ENCODE peak calls at places on chromosomes 3 and 15, in five cellular contexts. Y, E, W, H and I are unnamed samples.

GRCh38 chr15:66014639-66015182 is 145.4 kb downstream of the RAB11A start:
- DNase-seq in H (no peak), W (no peak), Y (no peak), E (no peak), I (no peak)

GRCh38 chr3:197810901-197811300 is 19.8 kb downstream of the LRCH3 start:
- DNase-seq in Y (no peak), E (no peak), H (no peak), W (no peak), I (no peak)

GRCh38 chr3:8554725-8555621 is 53.4 kb downstream of the LMCD1 start:
- DNase-seq in E (no peak), Y (peak; percentile 82), W (peak; percentile 36), H (peak; percentile 41), I (no peak)

GRCh38 chr3:181782306-181782924 is 70.7 kb downstream of the SOX2 start:
- DNase-seq in E (no peak), Y (peak; percentile 1), W (no peak), H (no peak), I (no peak)

GRCh38 chr15:59237119-59237853 is 30.6 kb downstream of the LDHAL6B start:
- DNase-seq in E (no peak), H (no peak), Y (no peak), W (no peak), I (peak; percentile 50)

GRCh38 chr3:129794319-129795201 is 99.0 kb downstream of the TMCC1 start:
- DNase-seq in H (peak; percentile 25), Y (no peak), E (no peak), W (peak; percentile 22), I (peak; percentile 28)

GRCh38 chr3:39497753-39498152 is 30.3 kb downstream of the MOBP start:
- DNase-seq in Y (no peak), H (no peak), E (no peak), W (no peak), I (no peak)

GRCh38 chr3:185317674-185318073 is 45.3 kb upstream of the MAP3K13 start:
- DNase-seq in H (no peak), E (no peak), Y (no peak), W (no peak), I (no peak)

GRCh38 chr3:145704020-145704419 is 457.0 kb downstream of the PLOD2 start:
- DNase-seq in H (no peak), W (no peak), Y (no peak), E (no peak), I (no peak)

GRCh38 chr3:8239718-8240698 is 261.6 kb upstream of the LMCD1 start:
- DNase-seq in Y (peak; percentile 9), H (no peak), E (no peak), W (no peak), I (peak; percentile 28)

GRCh38 chr15:69861331-69862171 is 236.2 kb downstream of the TLE3 start:
- DNase-seq in W (no peak), H (no peak), E (no peak), Y (peak; percentile 51), I (no peak)

GRCh38 chr3:11582123-11582968 is 61.4 kb downstream of the VGLL4 start:
- DNase-seq in W (peak; percentile 67), Y (peak; percentile 66), E (no peak), H (peak; percentile 77), I (no peak)

GRCh38 chr3:149783576-149783975 is 8.8 kb downstream of the ANKUB1 start:
- DNase-seq in W (no peak), Y (no peak), H (no peak), E (no peak), I (no peak)

GRCh38 chr3:175484666-175485065 is 625.5 kb downstream of the NAALADL2 start:
- DNase-seq in Y (no peak), W (no peak), E (no peak), H (no peak), I (no peak)

GRCh38 chr3:142888099-142888483 is 792 bp downstream of the PCOLCE2 start:
- DNase-seq in Y (no peak), E (no peak), W (peak; percentile 29), H (peak; percentile 45), I (no peak)

GRCh38 chr3:174862101-174862500 is 3.0 kb downstream of the NAALADL2 start:
- DNase-seq in E (no peak), W (no peak), Y (no peak), H (no peak), I (no peak)

GRCh38 chr3:170057550-170057949 is 19.8 kb downstream of the GPR160 start:
- DNase-seq in W (no peak), H (no peak), E (no peak), Y (no peak), I (no peak)

GRCh38 chr3:141114816-141115458 is 63.8 kb downstream of the SPSB4 start:
- DNase-seq in E (no peak), W (no peak), H (no peak), Y (no peak), I (no peak)
- TF ChIP-seq CTCF in E (no peak), W (peak; percentile 47), H (peak; percentile 40), Y (peak; percentile 60), I (no peak)

DNA sequence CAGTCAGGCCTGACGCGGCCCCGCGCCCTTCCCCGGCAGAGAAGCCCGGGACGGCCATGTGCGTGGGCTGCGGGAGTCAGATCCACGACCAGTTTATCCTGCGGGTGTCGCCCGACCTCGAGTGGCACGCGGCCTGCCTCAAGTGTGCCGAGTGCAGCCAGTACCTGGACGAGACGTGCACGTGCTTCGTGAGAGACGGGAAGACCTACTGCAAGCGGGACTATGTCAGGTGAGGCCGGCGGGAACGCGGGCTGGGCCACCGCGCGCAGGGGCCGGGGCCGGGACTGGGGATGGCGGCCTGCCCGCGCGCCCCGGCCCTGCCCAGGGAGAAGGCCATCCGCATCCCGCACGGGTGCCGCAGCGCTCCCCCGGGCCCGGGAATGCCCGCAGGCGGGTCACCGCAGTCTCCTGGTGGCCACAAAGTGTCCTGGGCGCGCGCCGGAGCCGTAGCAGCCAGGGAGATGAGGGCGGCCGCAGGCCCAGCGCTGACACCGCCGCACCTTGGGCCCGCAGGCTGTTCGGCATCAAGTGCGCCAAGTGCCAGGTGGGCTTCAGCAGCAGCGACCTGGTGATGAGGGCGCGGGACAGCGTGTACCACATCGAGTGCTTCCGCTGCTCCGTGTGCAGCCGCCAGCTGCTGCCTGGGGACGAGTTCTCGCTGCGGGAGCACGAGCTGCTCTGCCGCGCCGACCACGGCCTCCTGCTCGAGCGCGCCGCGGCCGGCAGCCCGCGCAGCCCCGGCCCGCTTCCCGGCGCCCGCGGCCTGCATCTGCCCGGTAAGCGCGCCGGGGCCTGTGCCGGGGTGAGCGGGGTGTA is 1.4 kb downstream of the ISL2 start:
- DNase-seq in W (no peak), Y (no peak), H (no peak), E (no peak), I (no peak)
- TF ChIP-seq CTCF in W (no peak), Y (no peak), H (no peak), E (no peak), I (no peak)

GRCh38 chr15:35440265-35440664 is 105.7 kb downstream of the DPH6 start:
- DNase-seq in H (no peak), E (no peak), Y (no peak), W (no peak), I (no peak)

GRCh38 chr15:35439291-35439690 is 106.7 kb downstream of the DPH6 start:
- DNase-seq in H (no peak), Y (peak; percentile 67), W (no peak), E (no peak), I (no peak)

GRCh38 chr15:35442734-35443133 is 103.2 kb downstream of the DPH6 start:
- DNase-seq in H (no peak), W (no peak), Y (no peak), E (no peak), I (no peak)

GRCh38 chr15:35436422-35436821 is 109.5 kb downstream of the DPH6 start:
- DNase-seq in Y (no peak), H (no peak), E (no peak), W (no peak), I (no peak)

GRCh38 chr15:35437157-35437556 is 108.8 kb downstream of the DPH6 start:
- DNase-seq in E (no peak), W (no peak), Y (no peak), H (no peak), I (no peak)
- TF ChIP-seq CTCF in E (no peak), W (no peak), Y (peak; percentile 41), H (no peak), I (no peak)

GRCh38 chr3:13260259-13261103 is 159.6 kb downstream of the NUP210 start:
- DNase-seq in Y (no peak), E (no peak), H (no peak), W (no peak), I (no peak)
- TF ChIP-seq CTCF in Y (peak; percentile 21), E (no peak), H (no peak), W (no peak), I (no peak)

GRCh38 chr3:81237193-81237592 is 524.3 kb downstream of the GBE1 start:
- DNase-seq in H (no peak), Y (no peak), W (no peak), E (no peak), I (no peak)
- TF ChIP-seq CTCF in H (no peak), Y (no peak), W (no peak), E (no peak), I (no peak)